ENCODE peak calls at places on chromosomes 1 and 21, in six cellular contexts. A is naive thymus-derived CD4-positive, alpha-beta T cell; Z is tibial artery; Y is OCI-LY7; Q is effector memory CD4-positive, alpha-beta T cell; H is adrenal gland. E is an unnamed sample.

GRCh38 chr1:46556822-46557221 is 5.4 kb upstream of the KNCN start:
- DNase-seq in A (no peak), Z (peak), Y (no peak), Q (no peak), H (no peak), E (no peak)

GRCh38 chr1:8382051-8382505 is 64.2 kb downstream of the SLC45A1 start:
- DNase-seq in A (no peak), Z (peak), Y (no peak), Q (no peak), H (no peak), E (no peak)

GRCh38 chr21:45607021-45607921 is 36.3 kb upstream of the PCBP3 start:
- DNase-seq in A (peak), Z (peak), Y (no peak), Q (peak), H (no peak), E (no peak)

GRCh38 chr21:31273278-31273677 is 70.8 kb downstream of the TIAM1 start:
- DNase-seq in A (no peak), Z (no peak), Y (no peak), Q (no peak), H (no peak), E (no peak)

GRCh38 chr1:218421531-218421930 is 76.4 kb downstream of the TGFB2 start:
- DNase-seq in A (no peak), Z (no peak), Y (no peak), Q (no peak), H (no peak), E (no peak)

GRCh38 chr1:8580566-8580965 is 236.9 kb downstream of the RERE start:
- DNase-seq in A (no peak), Z (no peak), Y (no peak), Q (no peak), H (no peak), E (peak)

GRCh38 chr1:235253219-235253640 is 74.7 kb downstream of the ARID4B start:
- DNase-seq in A (peak), Z (no peak), Y (peak), Q (peak), H (peak), E (no peak)

GRCh38 chr21:45950740-45951515 is 30.6 kb upstream of the COL6A1 start:
- DNase-seq in A (no peak), Z (peak), Y (no peak), Q (no peak), H (no peak), E (peak)

GRCh38 chr1:52237430-52237829 is 95.5 kb downstream of the ZFYVE9 start:
- DNase-seq in A (no peak), Z (no peak), Y (no peak), Q (no peak), H (no peak), E (no peak)

GRCh38 chr1:29563092-29563491 is 326.8 kb downstream of the PTPRU start:
- DNase-seq in A (no peak), Z (no peak), Y (peak), Q (no peak), H (no peak), E (no peak)

GRCh38 chr1:52288286-52288685 is 77.7 kb downstream of the CC2D1B start:
- DNase-seq in A (no peak), Z (no peak), Y (no peak), Q (no peak), H (no peak), E (no peak)

GRCh38 chr1:243394610-243395490 is 139.0 kb downstream of the SDCCAG8 start:
- DNase-seq in A (no peak), Z (no peak), Y (no peak), Q (no peak), H (no peak), E (no peak)

GRCh38 chr1:15703562-15703961 is 19.4 kb downstream of the PLEKHM2 start:
- DNase-seq in A (no peak), Z (peak), Y (no peak), Q (no peak), H (peak), E (peak)

GRCh38 chr1:92444351-92444750 is 42.4 kb downstream of the GFI1 start:
- DNase-seq in A (no peak), Z (no peak), Y (no peak), Q (no peak), H (no peak), E (no peak)

GRCh38 chr1:92439291-92439690 is 47.4 kb downstream of the GFI1 start:
- DNase-seq in A (no peak), Z (no peak), Y (no peak), Q (no peak), H (no peak), E (no peak)

GRCh38 chr1:92442351-92442750 is 44.4 kb downstream of the GFI1 start:
- DNase-seq in A (no peak), Z (no peak), Y (no peak), Q (no peak), H (no peak), E (no peak)

GRCh38 chr1:92443893-92444292 is 42.8 kb downstream of the GFI1 start:
- DNase-seq in A (no peak), Z (no peak), Y (no peak), Q (no peak), H (no peak), E (no peak)

DNA sequence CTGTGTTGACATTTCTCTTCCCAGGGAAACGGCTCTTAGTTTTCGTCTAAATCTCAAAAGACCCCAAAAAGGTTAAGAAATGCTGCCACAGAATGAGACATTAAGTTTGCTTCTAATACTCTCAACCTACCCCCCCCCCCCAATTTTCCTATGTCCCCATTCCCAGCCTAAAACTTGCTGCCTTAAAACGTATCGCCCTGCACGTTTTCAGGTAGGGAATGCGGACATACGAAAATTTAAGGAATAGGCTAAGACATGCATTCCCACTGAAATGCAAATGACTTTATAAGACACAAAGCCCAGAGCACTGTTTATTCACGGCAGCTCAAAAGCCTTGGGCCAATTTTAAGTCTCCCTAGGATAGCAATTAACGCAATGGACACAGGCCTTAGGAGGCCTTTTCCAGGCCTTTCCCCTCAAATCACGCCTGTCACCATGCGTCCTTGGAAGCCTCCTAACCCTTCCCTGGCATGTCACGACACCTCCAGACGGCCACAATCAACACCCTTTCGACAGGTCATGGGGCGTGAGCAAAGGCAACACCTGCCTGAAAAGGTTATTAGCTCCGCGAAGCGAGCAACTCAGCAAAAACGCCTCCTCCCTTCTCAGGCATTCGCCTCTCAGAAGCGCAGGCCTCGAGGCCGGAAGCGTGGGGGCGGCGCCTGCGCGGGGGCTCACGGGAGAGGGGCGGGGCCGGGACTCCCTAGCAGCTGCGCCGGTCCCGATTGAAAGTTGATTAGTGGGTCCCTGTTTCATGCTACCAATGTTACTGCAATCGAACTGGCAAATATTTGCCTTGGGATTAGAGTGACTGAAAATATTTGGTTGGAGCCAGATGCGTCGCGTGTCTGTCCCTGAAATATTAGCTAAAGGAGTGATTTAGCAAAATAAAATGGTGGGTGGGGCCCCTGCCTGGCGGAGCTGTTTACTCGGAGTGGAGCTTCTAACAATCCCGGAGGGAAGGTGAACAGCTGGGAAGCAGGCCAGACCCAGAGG is 45.1 kb downstream of the GFI1 start:
- DNase-seq in A (no peak), Z (no peak), Y (no peak), Q (no peak), H (no peak), E (no peak)
- H3K4me3 ChIP-seq in A (no peak), Z (no peak), Y (no peak), Q (no peak), H (no peak), E (no peak)

GRCh38 chr1:171218661-171219060 is 29.6 kb upstream of the FMO1 start:
- DNase-seq in A (no peak), Z (no peak), Y (no peak), Q (no peak), H (no peak), E (no peak)

GRCh38 chr1:171220551-171221175 is 27.6 kb upstream of the FMO1 start:
- DNase-seq in A (no peak), Z (no peak), Y (no peak), Q (no peak), H (no peak), E (peak)

GRCh38 chr1:171217658-171218443 is 30.4 kb upstream of the FMO1 start:
- DNase-seq in A (no peak), Z (no peak), Y (no peak), Q (no peak), H (no peak), E (no peak)

GRCh38 chr1:171221665-171222591 is 26.4 kb upstream of the FMO1 start:
- DNase-seq in A (no peak), Z (no peak), Y (no peak), Q (no peak), H (no peak), E (no peak)

DNA sequence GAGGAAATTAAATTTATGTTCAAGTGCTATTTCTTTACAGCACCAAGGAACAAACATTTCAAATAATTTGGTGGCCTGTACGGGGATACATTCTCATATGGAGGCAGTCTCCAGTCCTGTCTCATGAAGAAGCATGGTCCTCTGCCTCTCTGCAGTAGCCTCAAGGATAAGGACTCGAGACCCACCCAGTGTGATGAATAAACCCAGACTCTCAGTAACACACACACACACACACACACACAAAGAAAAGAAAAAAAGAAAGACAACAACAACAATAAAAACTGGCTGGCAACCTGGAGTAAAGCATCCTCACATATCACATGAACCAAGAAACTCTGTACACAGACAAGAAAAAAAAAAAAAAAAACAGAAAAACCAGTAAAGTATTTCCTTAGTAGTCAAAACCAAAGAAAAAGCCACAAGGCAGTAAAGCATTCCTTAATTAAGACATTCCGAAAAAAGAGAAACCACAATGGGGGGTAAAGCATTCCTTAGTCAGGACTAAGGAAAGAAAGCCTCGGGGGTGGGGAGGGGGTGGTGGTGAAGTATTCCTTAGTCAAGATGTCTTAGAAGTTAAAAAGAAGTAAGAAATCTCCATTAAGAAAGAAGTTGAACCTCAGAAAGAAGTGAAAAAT is 28.4 kb upstream of the FMO1 start:
- DNase-seq in A (no peak), Z (no peak), Y (no peak), Q (no peak), H (no peak), E (no peak)
- H3K4me3 ChIP-seq in A (no peak), Z (no peak), Y (no peak), Q (no peak), H (no peak), E (no peak)

DNA sequence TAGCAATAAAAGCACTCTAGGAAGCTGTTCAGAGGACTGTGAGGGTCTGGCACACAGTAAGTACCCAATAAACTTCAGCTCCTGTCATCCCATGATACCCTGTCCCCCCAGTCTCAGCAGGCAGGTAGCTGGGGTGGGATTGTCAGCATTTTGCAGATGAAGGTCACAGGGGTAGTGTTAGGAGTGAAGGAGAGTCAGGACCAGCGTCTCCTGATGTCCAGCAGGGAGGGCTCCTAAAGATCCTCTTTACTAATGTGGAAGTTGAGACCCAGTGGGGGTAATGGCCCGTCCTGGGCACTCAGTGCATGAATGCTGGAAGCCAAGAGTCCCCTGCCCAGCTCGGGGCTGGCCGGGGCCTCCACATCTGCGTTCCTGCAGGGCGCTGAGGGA is 31.3 kb upstream of the EDN2 start:
- DNase-seq in A (no peak), Z (no peak), Y (no peak), Q (no peak), H (no peak), E (no peak)
- H3K4me3 ChIP-seq in A (no peak), Z (peak), Y (no peak), Q (no peak), H (peak), E (no peak)

GRCh38 chr1:32142446-32143301 is 34.8 kb downstream of the KPNA6 start:
- DNase-seq in A (no peak), Z (no peak), Y (no peak), Q (no peak), H (peak), E (peak)
- H3K4me3 ChIP-seq in A (no peak), Z (no peak), Y (no peak), Q (no peak), H (no peak), E (no peak)

GRCh38 chr1:167749741-167750140 is 28.0 kb downstream of the MPZL1 start:
- DNase-seq in A (no peak), Z (no peak), Y (no peak), Q (no peak), H (no peak), E (no peak)

GRCh38 chr1:167746988-167747655 is 25.3 kb downstream of the MPZL1 start:
- DNase-seq in A (no peak), Z (no peak), Y (no peak), Q (no peak), H (no peak), E (no peak)

GRCh38 chr1:167748901-167749300 is 27.1 kb downstream of the MPZL1 start:
- DNase-seq in A (no peak), Z (no peak), Y (no peak), Q (no peak), H (no peak), E (no peak)

GRCh38 chr1:167746013-167746672 is 24.4 kb downstream of the MPZL1 start:
- DNase-seq in A (no peak), Z (no peak), Y (no peak), Q (no peak), H (no peak), E (no peak)

GRCh38 chr1:167747988-167748387 is 26.2 kb downstream of the MPZL1 start:
- DNase-seq in A (no peak), Z (no peak), Y (no peak), Q (no peak), H (no peak), E (no peak)
- H3K4me3 ChIP-seq in A (no peak), Z (no peak), Y (no peak), Q (no peak), H (no peak), E (no peak)

GRCh38 chr21:34552324-34553198 is 40.6 kb upstream of the KCNE1 start:
- DNase-seq in A (no peak), Z (no peak), Y (no peak), Q (no peak), H (no peak), E (no peak)
- H3K4me3 ChIP-seq in A (no peak), Z (peak), Y (no peak), Q (no peak), H (no peak), E (no peak)

GRCh38 chr1:232486006-232486405 is 143.9 kb downstream of the SIPA1L2 start:
- DNase-seq in A (no peak), Z (no peak), Y (peak), Q (no peak), H (no peak), E (no peak)
- H3K4me3 ChIP-seq in A (no peak), Z (no peak), Y (no peak), Q (no peak), H (no peak), E (no peak)

GRCh38 chr1:163196449-163196787 is 6.3 kb downstream of the RGS5 start:
- DNase-seq in A (no peak), Z (no peak), Y (no peak), Q (no peak), H (no peak), E (no peak)

GRCh38 chr1:163195728-163196448 is 6.8 kb downstream of the RGS5 start:
- DNase-seq in A (no peak), Z (no peak), Y (no peak), Q (no peak), H (no peak), E (no peak)

GRCh38 chr1:163201906-163202305 is 810 bp downstream of the RGS5 start:
- DNase-seq in A (no peak), Z (no peak), Y (no peak), Q (no peak), H (no peak), E (no peak)

GRCh38 chr1:163191301-163191700 is 11.4 kb downstream of the RGS5 start:
- DNase-seq in A (no peak), Z (no peak), Y (peak), Q (no peak), H (no peak), E (no peak)

GRCh38 chr1:163197022-163197421 is 5.7 kb downstream of the RGS5 start:
- DNase-seq in A (no peak), Z (no peak), Y (no peak), Q (no peak), H (no peak), E (no peak)
- H3K4me3 ChIP-seq in A (no peak), Z (peak), Y (no peak), Q (no peak), H (no peak), E (peak)

GRCh38 chr1:230746617-230747016 is 571 bp upstream of the CAPN9 start:
- DNase-seq in A (no peak), Z (no peak), Y (no peak), Q (no peak), H (no peak), E (no peak)

GRCh38 chr1:230749150-230749549 is 2.0 kb downstream of the CAPN9 start:
- DNase-seq in A (no peak), Z (no peak), Y (peak), Q (no peak), H (no peak), E (no peak)

GRCh38 chr1:230749635-230750034 is 2.4 kb downstream of the CAPN9 start:
- DNase-seq in A (no peak), Z (no peak), Y (no peak), Q (no peak), H (no peak), E (no peak)

GRCh38 chr1:230747139-230747730 is at the start of gene CAPN9:
- DNase-seq in A (no peak), Z (no peak), Y (no peak), Q (no peak), H (no peak), E (no peak)

GRCh38 chr1:230747886-230748800 is 955 bp downstream of the CAPN9 start:
- DNase-seq in A (no peak), Z (no peak), Y (no peak), Q (no peak), H (no peak), E (no peak)
- H3K4me3 ChIP-seq in A (no peak), Z (no peak), Y (no peak), Q (no peak), H (no peak), E (no peak)